ENCODE peak calls at places on chromosomes 11 and 22, in six cellular contexts. One of them, this sample, is unnamed.

GRCh38 chr22:29245626-29246385 is 22.0 kb downstream of the RHBDD3 start:
- DNase-seq in ovary: peak; percentile 61
- DNase-seq in CD8-positive, alpha-beta T cell: peak; percentile 53
- DNase-seq in CD4-positive, alpha-beta T cell: peak; percentile 51
- DNase-seq in A549: peak; percentile 55
- DNase-seq in IMR-90: peak; percentile 54
- DNase-seq in this sample: peak; percentile 16

GRCh38 chr11:101341578-101341977 is 212.0 kb upstream of the PGR start:
- DNase-seq in ovary: no peak
- DNase-seq in CD8-positive, alpha-beta T cell: no peak
- DNase-seq in CD4-positive, alpha-beta T cell: no peak
- DNase-seq in A549: no peak
- DNase-seq in IMR-90: no peak
- DNase-seq in this sample: no peak

GRCh38 chr11:57405271-57405890 is 14.9 kb upstream of the PRG2 start:
- DNase-seq in ovary: no peak
- DNase-seq in CD8-positive, alpha-beta T cell: no peak
- DNase-seq in CD4-positive, alpha-beta T cell: no peak
- DNase-seq in A549: no peak
- DNase-seq in IMR-90: no peak
- DNase-seq in this sample: no peak

GRCh38 chr22:43060213-43060612 is 29.0 kb downstream of the TTLL1 start:
- DNase-seq in ovary: no peak
- DNase-seq in CD8-positive, alpha-beta T cell: no peak
- DNase-seq in CD4-positive, alpha-beta T cell: no peak
- DNase-seq in A549: peak; percentile 33
- DNase-seq in IMR-90: no peak
- DNase-seq in this sample: no peak

GRCh38 chr11:15489281-15489680 is 374.6 kb downstream of the INSC start:
- DNase-seq in ovary: no peak
- DNase-seq in CD8-positive, alpha-beta T cell: no peak
- DNase-seq in CD4-positive, alpha-beta T cell: no peak
- DNase-seq in A549: no peak
- DNase-seq in IMR-90: no peak
- DNase-seq in this sample: no peak

GRCh38 chr11:8403310-8403709 is 139.6 kb upstream of the LMO1 start:
- DNase-seq in ovary: no peak
- DNase-seq in CD8-positive, alpha-beta T cell: no peak
- DNase-seq in CD4-positive, alpha-beta T cell: no peak
- DNase-seq in A549: no peak
- DNase-seq in IMR-90: peak; percentile 20
- DNase-seq in this sample: no peak

GRCh38 chr11:45927684-45928413 is 5.4 kb downstream of the LARGE2 start:
- DNase-seq in ovary: peak; percentile 9
- DNase-seq in CD8-positive, alpha-beta T cell: no peak
- DNase-seq in CD4-positive, alpha-beta T cell: no peak
- DNase-seq in A549: no peak
- DNase-seq in IMR-90: no peak
- DNase-seq in this sample: no peak

GRCh38 chr11:115166826-115167225 is 337.4 kb downstream of the CADM1 start:
- DNase-seq in ovary: no peak
- DNase-seq in CD8-positive, alpha-beta T cell: no peak
- DNase-seq in CD4-positive, alpha-beta T cell: no peak
- DNase-seq in A549: no peak
- DNase-seq in IMR-90: no peak
- DNase-seq in this sample: no peak

GRCh38 chr22:32311551-32312071 is 46.1 kb upstream of the RFPL3 start:
- DNase-seq in ovary: no peak
- DNase-seq in CD8-positive, alpha-beta T cell: no peak
- DNase-seq in CD4-positive, alpha-beta T cell: no peak
- DNase-seq in A549: no peak
- DNase-seq in IMR-90: no peak
- DNase-seq in this sample: no peak

DNA sequence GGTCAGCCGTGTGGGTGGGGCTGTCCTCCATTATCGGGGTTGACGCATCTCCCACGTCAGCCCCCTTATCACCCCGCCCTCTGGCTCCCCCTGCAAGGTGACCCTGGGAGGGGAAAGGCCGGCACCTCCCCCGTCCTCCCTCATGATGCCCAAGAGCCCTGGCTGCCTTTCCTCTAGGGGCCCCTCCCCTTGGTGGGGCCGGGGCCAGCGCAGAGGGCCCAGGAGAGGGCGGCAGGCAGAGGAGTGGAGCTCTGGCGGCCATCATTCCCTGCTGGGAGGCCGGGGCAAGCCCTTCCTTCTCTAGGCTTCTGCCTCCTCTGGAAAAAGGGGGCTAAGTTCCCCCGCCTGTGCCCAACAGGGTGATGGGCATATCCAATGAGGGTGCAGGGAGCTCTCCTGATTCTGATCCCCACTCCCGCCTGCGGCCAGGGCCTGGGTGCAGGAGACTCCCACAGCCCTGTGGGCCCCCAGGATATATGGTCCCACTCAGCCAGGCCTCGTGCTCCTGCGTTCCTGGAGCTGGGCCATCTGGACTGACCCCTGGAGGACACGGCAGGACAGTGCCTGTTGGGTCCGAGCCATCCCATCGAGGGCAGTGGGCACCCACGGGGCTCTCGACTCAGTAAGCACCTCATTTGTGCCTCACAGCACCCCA is 12.3 kb downstream of the MYRF start:
- DNase-seq in ovary: peak; percentile 86
- DNase-seq in CD8-positive, alpha-beta T cell: no peak
- DNase-seq in CD4-positive, alpha-beta T cell: no peak
- DNase-seq in A549: no peak
- DNase-seq in IMR-90: no peak
- DNase-seq in this sample: no peak
- H3K27ac ChIP-seq in ovary: peak overlapping the region; percentile 26
- H3K27ac ChIP-seq in CD8-positive, alpha-beta T cell: no peak overlapping the region
- H3K27ac ChIP-seq in CD4-positive, alpha-beta T cell: no peak overlapping the region
- H3K27ac ChIP-seq in A549: peak overlapping the region; percentile 74
- H3K27ac ChIP-seq in IMR-90: no peak overlapping the region
- H3K27ac ChIP-seq in this sample: peak overlapping the region; percentile 76

DNA sequence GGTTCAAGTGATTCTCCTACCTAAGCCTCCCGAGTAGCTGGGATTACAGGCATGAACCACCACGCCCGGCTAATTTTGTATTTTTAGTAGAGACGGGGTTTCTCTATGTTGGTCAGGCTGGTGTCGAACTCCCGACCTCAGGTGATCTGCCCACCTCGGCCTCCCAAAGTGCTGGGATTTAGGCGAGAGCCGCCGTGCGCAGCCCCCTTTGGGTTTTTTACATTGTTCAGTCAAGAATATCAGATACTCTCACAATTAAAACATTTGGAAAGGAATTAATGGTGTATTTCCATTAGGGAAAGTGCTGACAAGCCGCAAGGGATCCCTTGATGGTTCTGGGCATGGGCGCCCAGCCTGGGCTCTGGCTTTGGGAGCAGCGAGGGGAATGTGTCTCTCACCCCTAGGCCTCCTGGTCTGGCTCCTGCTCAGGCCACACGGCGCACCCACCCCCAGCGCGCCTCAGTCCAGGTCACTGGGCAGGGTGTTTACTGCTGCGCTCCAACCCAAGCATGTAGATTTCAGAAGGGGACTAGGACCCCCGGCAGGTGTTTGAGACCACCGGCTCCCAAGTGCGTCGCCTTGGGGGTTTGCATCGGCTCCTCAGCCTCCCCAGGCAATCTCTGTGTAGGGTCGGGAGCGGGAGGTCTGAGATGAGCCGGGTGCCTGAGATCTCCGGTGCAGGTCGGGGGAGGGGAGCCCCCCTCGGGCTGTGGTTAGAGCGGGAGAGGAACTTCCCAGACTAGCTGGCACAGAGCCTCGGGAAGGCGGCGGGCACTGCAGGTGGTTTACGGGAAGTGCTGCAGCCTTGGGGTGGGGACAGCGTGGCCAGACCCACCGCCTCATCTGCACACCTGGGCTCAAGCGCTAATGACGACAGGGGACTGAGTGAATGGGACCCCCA is 820 bp upstream of the IRF7 start:
- DNase-seq in ovary: peak; percentile 37
- DNase-seq in CD8-positive, alpha-beta T cell: no peak
- DNase-seq in CD4-positive, alpha-beta T cell: no peak
- DNase-seq in A549: no peak
- DNase-seq in IMR-90: no peak
- DNase-seq in this sample: no peak
- H3K27ac ChIP-seq in ovary: no peak overlapping the region
- H3K27ac ChIP-seq in CD8-positive, alpha-beta T cell: peak overlapping the region; percentile 83
- H3K27ac ChIP-seq in CD4-positive, alpha-beta T cell: peak overlapping the region; percentile 83
- H3K27ac ChIP-seq in A549: peak overlapping the region; percentile 97
- H3K27ac ChIP-seq in IMR-90: peak overlapping the region; percentile 57
- H3K27ac ChIP-seq in this sample: no peak overlapping the region

DNA sequence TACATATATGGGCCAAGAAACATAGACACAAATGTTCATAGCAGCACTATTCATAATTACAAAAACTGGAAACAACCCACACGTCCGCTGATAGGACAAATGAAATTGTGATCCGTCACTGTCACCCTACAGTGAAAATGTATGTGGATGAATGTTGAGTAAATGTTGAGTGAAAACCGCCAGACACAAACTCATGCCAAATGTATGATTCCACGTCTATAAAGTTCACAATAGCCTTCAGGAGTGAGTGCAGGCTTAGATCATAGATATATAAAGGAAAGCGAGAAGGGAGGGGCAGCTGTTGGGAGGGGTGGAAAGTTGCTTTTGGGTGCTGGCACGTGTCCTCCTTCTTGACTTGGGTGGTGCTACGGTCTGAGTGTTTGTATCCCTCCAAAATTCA is 33.6 kb downstream of the DBX1 start:
- DNase-seq in ovary: no peak
- DNase-seq in CD8-positive, alpha-beta T cell: no peak
- DNase-seq in CD4-positive, alpha-beta T cell: no peak
- DNase-seq in A549: no peak
- DNase-seq in IMR-90: no peak
- DNase-seq in this sample: no peak
- H3K27ac ChIP-seq in ovary: no peak overlapping the region
- H3K27ac ChIP-seq in CD8-positive, alpha-beta T cell: no peak overlapping the region
- H3K27ac ChIP-seq in CD4-positive, alpha-beta T cell: no peak overlapping the region
- H3K27ac ChIP-seq in A549: peak overlapping the region; percentile 75
- H3K27ac ChIP-seq in IMR-90: no peak overlapping the region
- H3K27ac ChIP-seq in this sample: no peak overlapping the region

DNA sequence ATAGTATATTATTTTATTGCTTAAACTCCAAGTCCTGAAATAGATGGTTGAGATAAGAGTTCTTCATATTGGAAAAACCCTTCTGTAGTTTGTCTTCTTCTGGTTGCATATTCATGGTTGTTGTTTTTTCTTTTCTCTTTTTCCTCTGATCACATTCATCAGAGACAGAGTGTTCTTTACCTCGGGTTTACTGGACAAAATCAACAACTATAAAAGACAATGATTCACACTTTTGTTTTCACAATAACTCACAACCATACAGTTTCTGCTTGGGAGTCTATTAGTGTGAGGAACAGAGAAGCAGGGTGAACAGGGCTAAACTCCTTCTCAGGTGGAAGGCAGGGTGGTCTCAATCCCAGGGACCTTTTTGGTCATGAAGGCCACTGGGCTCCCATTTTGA is 2.6 kb upstream of the SLC22A25 start:
- DNase-seq in ovary: no peak
- DNase-seq in CD8-positive, alpha-beta T cell: no peak
- DNase-seq in CD4-positive, alpha-beta T cell: no peak
- DNase-seq in A549: no peak
- DNase-seq in IMR-90: no peak
- DNase-seq in this sample: no peak
- H3K27ac ChIP-seq in ovary: no peak overlapping the region
- H3K27ac ChIP-seq in CD8-positive, alpha-beta T cell: no peak overlapping the region
- H3K27ac ChIP-seq in CD4-positive, alpha-beta T cell: no peak overlapping the region
- H3K27ac ChIP-seq in A549: no peak overlapping the region
- H3K27ac ChIP-seq in IMR-90: no peak overlapping the region
- H3K27ac ChIP-seq in this sample: no peak overlapping the region

DNA sequence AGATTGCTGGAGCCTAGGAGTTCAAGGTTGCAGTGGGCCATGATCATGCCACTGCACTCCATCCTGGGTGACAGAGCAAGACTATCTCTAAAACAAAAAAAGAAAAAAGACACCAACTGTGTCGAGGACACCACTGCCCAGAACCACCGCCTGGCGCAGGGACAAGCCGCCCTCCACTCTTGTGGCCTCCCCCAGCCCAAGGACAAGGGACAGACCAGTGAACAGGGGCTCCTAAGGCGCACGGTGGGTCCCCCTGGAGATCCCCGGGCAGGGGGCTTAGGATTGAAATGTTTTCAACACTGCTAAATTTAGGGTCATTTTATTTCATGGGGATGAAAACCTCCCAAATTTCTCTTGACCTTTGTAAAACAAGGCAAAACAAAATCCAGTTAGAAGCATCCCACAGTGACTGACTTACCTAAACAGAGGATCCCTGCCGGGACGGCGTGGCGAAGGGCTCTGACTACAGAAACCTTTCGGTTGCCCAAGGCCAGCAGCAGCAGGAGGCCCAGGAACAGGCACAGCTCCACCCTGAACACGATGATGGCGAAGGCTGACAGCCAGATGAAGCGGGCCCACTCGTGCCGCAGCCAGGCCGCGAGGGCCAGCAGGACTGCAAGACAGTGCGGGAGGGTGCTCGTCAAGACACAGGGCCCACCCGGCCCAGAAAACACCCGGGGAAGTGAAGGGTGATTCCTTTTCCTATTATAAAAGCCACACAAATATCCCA is 8.6 kb downstream of the ALG12 start:
- DNase-seq in ovary: no peak
- DNase-seq in CD8-positive, alpha-beta T cell: no peak
- DNase-seq in CD4-positive, alpha-beta T cell: no peak
- DNase-seq in A549: no peak
- DNase-seq in IMR-90: no peak
- DNase-seq in this sample: no peak
- H3K27ac ChIP-seq in ovary: no peak overlapping the region
- H3K27ac ChIP-seq in CD8-positive, alpha-beta T cell: no peak overlapping the region
- H3K27ac ChIP-seq in CD4-positive, alpha-beta T cell: no peak overlapping the region
- H3K27ac ChIP-seq in A549: no peak overlapping the region
- H3K27ac ChIP-seq in IMR-90: no peak overlapping the region
- H3K27ac ChIP-seq in this sample: no peak overlapping the region

GRCh38 chr11:117686711-117687110 is 110.3 kb downstream of the DSCAML1 start:
- DNase-seq in ovary: no peak
- DNase-seq in CD8-positive, alpha-beta T cell: no peak
- DNase-seq in CD4-positive, alpha-beta T cell: no peak
- DNase-seq in A549: no peak
- DNase-seq in IMR-90: no peak
- DNase-seq in this sample: no peak

GRCh38 chr11:117685566-117685965 is 111.5 kb downstream of the DSCAML1 start:
- DNase-seq in ovary: no peak
- DNase-seq in CD8-positive, alpha-beta T cell: no peak
- DNase-seq in CD4-positive, alpha-beta T cell: no peak
- DNase-seq in A549: no peak
- DNase-seq in IMR-90: no peak
- DNase-seq in this sample: no peak

GRCh38 chr11:117688255-117688797 is 108.7 kb downstream of the DSCAML1 start:
- DNase-seq in ovary: no peak
- DNase-seq in CD8-positive, alpha-beta T cell: no peak
- DNase-seq in CD4-positive, alpha-beta T cell: no peak
- DNase-seq in A549: no peak
- DNase-seq in IMR-90: no peak
- DNase-seq in this sample: no peak

GRCh38 chr11:117690484-117691205 is 106.4 kb downstream of the DSCAML1 start:
- DNase-seq in ovary: no peak
- DNase-seq in CD8-positive, alpha-beta T cell: no peak
- DNase-seq in CD4-positive, alpha-beta T cell: no peak
- DNase-seq in A549: no peak
- DNase-seq in IMR-90: no peak
- DNase-seq in this sample: no peak

DNA sequence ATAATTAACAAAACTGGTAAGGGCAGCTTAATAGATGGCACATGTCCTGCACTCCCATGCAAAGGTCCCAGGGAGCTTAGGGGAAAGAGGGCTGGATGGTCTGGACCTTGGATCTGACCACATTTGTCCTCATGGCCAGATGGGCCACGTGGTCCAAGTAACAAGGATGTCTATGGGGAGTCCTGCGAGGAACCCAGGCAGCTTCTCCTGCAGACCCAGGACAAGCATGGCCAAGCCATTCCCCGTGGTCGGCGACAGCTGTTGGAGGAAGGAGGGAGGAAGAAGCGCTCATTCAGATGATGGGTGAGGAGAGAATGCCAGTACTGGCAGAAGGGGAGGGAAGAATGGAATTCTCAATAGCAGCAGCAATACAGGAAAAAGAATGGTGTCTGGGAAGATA is 109.2 kb downstream of the DSCAML1 start:
- DNase-seq in ovary: no peak
- DNase-seq in CD8-positive, alpha-beta T cell: no peak
- DNase-seq in CD4-positive, alpha-beta T cell: no peak
- DNase-seq in A549: no peak
- DNase-seq in IMR-90: no peak
- DNase-seq in this sample: no peak
- H3K27ac ChIP-seq in ovary: no peak overlapping the region
- H3K27ac ChIP-seq in CD8-positive, alpha-beta T cell: no peak overlapping the region
- H3K27ac ChIP-seq in CD4-positive, alpha-beta T cell: no peak overlapping the region
- H3K27ac ChIP-seq in A549: no peak overlapping the region
- H3K27ac ChIP-seq in IMR-90: no peak overlapping the region
- H3K27ac ChIP-seq in this sample: peak overlapping the region; percentile 76

This sample was measured in caudate nucleus.